ENCODE peak calls at places on chromosomes 16 and 17, in ten cellular contexts. H, Q, J, Y, V, M, A, X, T and K are unnamed samples.

GRCh38 chr16:1781254-1781653 is 1.1 kb downstream of the SPSB3 start:
- DNase-seq in H (no peak), Q (no peak), J (peak; percentile 50), Y (no peak), V (no peak), M (no peak), A (no peak), X (no peak), T (no peak), K (no peak)

GRCh38 chr16:25585526-25585925 is 106.2 kb upstream of the HS3ST4 start:
- DNase-seq in H (no peak), Q (no peak), J (no peak), Y (no peak), V (no peak), M (no peak), A (no peak), X (no peak), T (no peak), K (no peak)

GRCh38 chr16:85528528-85529387 is 84.4 kb upstream of the GSE1 start:
- DNase-seq in H (no peak), Q (no peak), J (no peak), Y (no peak), V (no peak), M (no peak), A (no peak), X (no peak), T (peak; percentile 63), K (no peak)

GRCh38 chr16:29809850-29810698 is 1.9 kb upstream of the PRRT2 start:
- DNase-seq in H (peak; percentile 54), Q (no peak), J (peak; percentile 54), Y (no peak), V (no peak), M (no peak), A (no peak), X (peak; percentile 65), T (no peak), K (peak; percentile 79)

GRCh38 chr16:19840524-19841110 is 44.0 kb downstream of the GPRC5B start:
- DNase-seq in H (no peak), Q (no peak), J (no peak), Y (no peak), V (no peak), M (no peak), A (no peak), X (no peak), T (no peak), K (no peak)

GRCh38 chr17:22265807-22266206 is 573.5 kb downstream of the KCNJ18 start:
- DNase-seq in H (no peak), Q (no peak), J (no peak), Y (no peak), V (no peak), M (no peak), A (no peak), X (peak; percentile 27), T (no peak), K (no peak)

GRCh38 chr17:56172517-56172982 is 19.3 kb downstream of the ANKFN1 start:
- DNase-seq in H (peak; percentile 42), Q (no peak), J (no peak), Y (no peak), V (no peak), M (no peak), A (no peak), X (peak; percentile 67), T (peak; percentile 67), K (no peak)

GRCh38 chr16:84391151-84391873 is 23.0 kb downstream of the ATP2C2 start:
- DNase-seq in H (peak; percentile 40), Q (peak; percentile 15), J (no peak), Y (no peak), V (no peak), M (peak; percentile 51), A (no peak), X (peak; percentile 30), T (no peak), K (no peak)

DNA sequence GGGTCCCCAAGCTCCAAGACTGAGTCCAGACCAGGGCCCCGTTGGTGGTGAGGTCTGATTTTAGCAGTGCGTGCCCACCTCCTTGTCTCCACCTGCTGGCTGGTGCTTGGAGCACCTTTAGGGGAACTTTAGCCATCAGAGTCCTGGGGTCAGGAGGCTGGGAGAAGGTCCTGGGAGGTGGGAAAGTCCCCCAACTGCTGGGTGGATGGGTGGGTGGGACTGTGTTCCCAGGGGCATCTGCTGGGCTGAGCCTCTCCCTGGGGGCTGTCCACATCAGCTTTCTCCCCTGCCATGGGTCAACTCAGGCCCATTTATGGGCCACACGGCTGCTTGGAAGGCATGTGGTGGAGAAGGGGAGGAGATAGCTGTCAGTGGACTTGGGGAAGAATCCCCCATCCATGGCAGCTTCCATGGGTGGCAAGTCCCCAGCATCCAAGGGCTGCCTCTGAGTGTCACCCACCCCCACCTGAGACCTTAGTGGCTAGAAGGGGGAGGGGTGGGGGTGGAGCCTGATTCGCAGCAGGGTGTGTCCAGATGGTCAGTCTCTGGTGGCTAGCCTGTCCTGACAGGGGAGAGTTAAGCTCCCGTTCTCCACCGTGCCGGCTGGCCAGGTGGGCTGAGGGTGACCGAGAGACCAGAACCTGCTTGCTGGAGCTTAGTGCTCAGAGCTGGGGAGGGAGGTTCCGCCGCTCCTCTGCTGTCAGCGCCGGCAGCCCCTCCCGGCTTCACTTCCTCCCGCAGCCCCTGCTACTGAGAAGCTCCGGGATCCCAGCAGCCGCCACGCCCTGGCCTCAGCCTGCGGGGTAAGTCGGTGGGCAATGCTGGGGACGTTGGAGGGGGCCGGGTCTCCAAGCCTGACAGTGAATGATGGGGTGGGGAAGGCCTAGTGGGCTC is at the start of gene TRPV2:
- DNase-seq in H (no peak), Q (no peak), J (no peak), Y (no peak), V (no peak), M (peak; percentile 52), A (no peak), X (peak; percentile 75), T (no peak), K (peak; percentile 78)
- H3K4me3 ChIP-seq in H (peak within 1 kb of the TSS; percentile 69), Q (peak within 1 kb of the TSS; percentile 56), J (peak within 1 kb of the TSS; percentile 1), Y (peak within 1 kb of the TSS; percentile 64), V (no peak within 1 kb of the TSS), M (peak within 1 kb of the TSS; percentile 52), A (peak within 1 kb of the TSS; percentile 46), X (peak within 1 kb of the TSS; percentile 71), T (peak within 1 kb of the TSS; percentile 46), K (peak within 1 kb of the TSS; percentile 95)

GRCh38 chr17:78731904-78732303 is 50.2 kb downstream of the CYTH1 start:
- DNase-seq in H (no peak), Q (no peak), J (no peak), Y (no peak), V (no peak), M (no peak), A (no peak), X (no peak), T (no peak), K (no peak)

GRCh38 chr17:78737332-78737731 is 44.7 kb downstream of the CYTH1 start:
- DNase-seq in H (peak; percentile 90), Q (no peak), J (no peak), Y (no peak), V (no peak), M (no peak), A (no peak), X (no peak), T (no peak), K (no peak)

GRCh38 chr17:78736526-78737079 is 45.5 kb downstream of the CYTH1 start:
- DNase-seq in H (no peak), Q (peak; percentile 91), J (peak; percentile 83), Y (peak; percentile 78), V (peak; percentile 90), M (peak; percentile 94), A (peak; percentile 86), X (peak; percentile 94), T (peak; percentile 80), K (peak; percentile 47)

GRCh38 chr17:78735832-78736525 is 46.1 kb downstream of the CYTH1 start:
- DNase-seq in H (peak; percentile 47), Q (no peak), J (no peak), Y (no peak), V (no peak), M (peak; percentile 73), A (no peak), X (no peak), T (no peak), K (no peak)

DNA sequence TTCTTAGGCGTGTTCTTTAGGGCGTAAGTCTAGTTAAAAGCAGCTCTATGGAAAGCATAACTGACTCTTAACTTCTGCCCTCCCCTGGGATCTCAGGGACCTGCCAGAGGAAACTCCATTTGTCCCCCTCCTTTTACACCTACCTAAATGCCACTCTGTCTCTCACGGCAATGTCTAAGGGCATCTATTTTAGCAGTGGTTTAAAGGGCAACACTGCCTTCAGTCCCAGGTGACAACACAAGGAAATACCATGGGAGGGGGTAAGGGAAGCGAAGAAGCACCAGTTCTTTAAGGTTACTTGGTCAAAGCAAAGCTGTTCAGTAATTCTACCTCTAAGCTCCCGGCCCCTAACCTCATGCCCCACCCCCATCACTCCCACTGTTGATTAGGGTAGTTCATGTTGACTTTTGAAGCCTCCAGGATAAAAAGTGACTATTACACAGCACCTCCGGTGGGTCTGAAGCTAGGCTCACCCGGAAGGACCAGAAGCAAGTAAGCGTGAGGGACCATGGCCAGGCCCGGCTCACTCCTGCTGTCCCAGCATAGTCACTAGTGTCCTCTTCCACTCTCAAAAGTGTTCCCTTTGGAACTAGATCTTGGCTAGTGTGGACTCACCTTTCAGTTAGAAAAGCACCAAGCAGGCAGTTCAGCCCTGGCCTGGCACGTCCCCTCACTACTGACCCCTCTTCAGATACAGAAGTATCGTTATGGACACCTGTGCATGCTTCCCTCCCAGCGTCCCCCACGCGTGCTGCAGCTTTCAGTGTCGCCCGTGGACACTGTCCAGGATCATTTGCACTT is 47.0 kb downstream of the CYTH1 start:
- DNase-seq in H (no peak), Q (no peak), J (no peak), Y (no peak), V (no peak), M (peak; percentile 59), A (no peak), X (no peak), T (no peak), K (no peak)
- H3K4me3 ChIP-seq in H (no peak overlapping the region), Q (peak overlapping the region; percentile 38), J (no peak overlapping the region), Y (peak overlapping the region; percentile 53), V (no peak overlapping the region), M (peak overlapping the region; percentile 57), A (no peak overlapping the region), X (peak overlapping the region; percentile 67), T (no peak overlapping the region), K (peak overlapping the region; percentile 63)

GRCh38 chr17:6387858-6388257 is 47.1 kb downstream of the AIPL1 start:
- DNase-seq in H (no peak), Q (no peak), J (no peak), Y (no peak), V (no peak), M (no peak), A (no peak), X (no peak), T (no peak), K (no peak)
- H3K4me3 ChIP-seq in H (no peak overlapping the region), Q (no peak overlapping the region), J (no peak overlapping the region), Y (no peak overlapping the region), V (no peak overlapping the region), M (no peak overlapping the region), A (no peak overlapping the region), X (no peak overlapping the region), T (no peak overlapping the region), K (no peak overlapping the region)

GRCh38 chr16:70429888-70430666 is 8.8 kb downstream of the ST3GAL2 start:
- DNase-seq in H (no peak), Q (no peak), J (no peak), Y (no peak), V (no peak), M (no peak), A (no peak), X (no peak), T (no peak), K (no peak)

GRCh38 chr16:70428178-70428998 is 10.5 kb downstream of the ST3GAL2 start:
- DNase-seq in H (peak; percentile 96), Q (peak; percentile 90), J (peak; percentile 96), Y (peak; percentile 83), V (peak; percentile 51), M (peak; percentile 96), A (peak; percentile 53), X (peak; percentile 93), T (peak; percentile 94), K (peak; percentile 19)

GRCh38 chr16:70432800-70433455 is 6.0 kb downstream of the ST3GAL2 start:
- DNase-seq in H (peak; percentile 32), Q (no peak), J (peak; percentile 62), Y (peak; percentile 39), V (no peak), M (no peak), A (no peak), X (no peak), T (no peak), K (no peak)

GRCh38 chr16:70432304-70432799 is 6.5 kb downstream of the ST3GAL2 start:
- DNase-seq in H (no peak), Q (no peak), J (no peak), Y (no peak), V (no peak), M (no peak), A (no peak), X (no peak), T (no peak), K (no peak)

GRCh38 chr16:70430667-70431536 is 8.0 kb downstream of the ST3GAL2 start:
- DNase-seq in H (peak; percentile 12), Q (no peak), J (no peak), Y (peak; percentile 30), V (no peak), M (no peak), A (no peak), X (peak; percentile 75), T (no peak), K (peak; percentile 29)
- H3K4me3 ChIP-seq in H (no peak overlapping the region), Q (no peak overlapping the region), J (no peak overlapping the region), Y (no peak overlapping the region), V (no peak overlapping the region), M (no peak overlapping the region), A (no peak overlapping the region), X (no peak overlapping the region), T (no peak overlapping the region), K (peak overlapping the region; percentile 41)